ENCODE peak calls at places on chromosomes 11 and 22, in six cellular contexts. P is fibroblast of lung, J is psoas muscle, M is AG08396, K is cardiac muscle cell, I is mammary epithelial cell. S is an unnamed sample.

GRCh38 chr22:40021401-40022000 is 26.7 kb downstream of the FAM83F start:
- DNase-seq in P (no peak), J (no peak), M (no peak), K (no peak), I (no peak), S (no peak)

GRCh38 chr11:73320786-73321325 is 12.8 kb downstream of the ARHGEF17 start:
- DNase-seq in P (peak), J (peak), M (no peak), K (no peak), I (peak), S (no peak)

GRCh38 chr11:43920598-43921419 is 21.6 kb upstream of the C11orf96 start:
- DNase-seq in P (peak), J (peak), M (peak), K (no peak), I (peak), S (peak)

GRCh38 chr11:126163779-126164178 is 47.7 kb downstream of the RPUSD4 start:
- DNase-seq in P (no peak), J (no peak), M (no peak), K (no peak), I (no peak), S (no peak)

GRCh38 chr22:48483764-48484528 is 1343.7 kb downstream of the BRD1 start:
- DNase-seq in P (no peak), J (peak), M (no peak), K (no peak), I (no peak), S (no peak)

GRCh38 chr11:96755752-96756151 is 365.9 kb downstream of the JRKL start:
- DNase-seq in P (no peak), J (no peak), M (no peak), K (no peak), I (no peak), S (no peak)

GRCh38 chr11:59862252-59862651 is 4.0 kb downstream of the TCN1 start:
- DNase-seq in P (no peak), J (no peak), M (no peak), K (no peak), I (no peak), S (no peak)

GRCh38 chr11:65793144-65793581 is 6.3 kb downstream of the OVOL1 start:
- DNase-seq in P (no peak), J (no peak), M (no peak), K (no peak), I (peak), S (no peak)

GRCh38 chr11:12005476-12005875 is 3.0 kb downstream of the DKK3 start:
- DNase-seq in P (peak), J (no peak), M (no peak), K (no peak), I (no peak), S (peak)

GRCh38 chr11:7098235-7098832 is 9.5 kb downstream of the RBMXL2 start:
- DNase-seq in P (peak), J (no peak), M (peak), K (peak), I (peak), S (peak)

GRCh38 chr11:130642994-130643393 is 194.5 kb downstream of the ADAMTS15 start:
- DNase-seq in P (no peak), J (no peak), M (no peak), K (no peak), I (no peak), S (no peak)

GRCh38 chr22:26904483-26904882 is 247.1 kb downstream of the MIAT start:
- DNase-seq in P (no peak), J (no peak), M (no peak), K (no peak), I (no peak), S (peak)

S was measured in GM03348.